ENCODE peak calls at places on chromosomes 3 and 15, in nine cellular contexts. One of them, this sample, is unnamed.

GRCh38 chr3:53278667-53279066 is 22.8 kb upstream of the TKT start:
- DNase-seq in choroid plexus epithelial cell: no peak
- DNase-seq in esophagus squamous epithelium: no peak
- DNase-seq in WERI-Rb-1: no peak
- DNase-seq in lower leg skin: no peak
- DNase-seq in astrocyte of the spinal cord: no peak
- DNase-seq in right lobe of liver: no peak
- DNase-seq in CD8-positive, alpha-beta T cell: no peak
- DNase-seq in kidney: no peak
- DNase-seq in this sample: no peak

GRCh38 chr15:38308242-38308641 is 55.6 kb downstream of the SPRED1 start:
- DNase-seq in choroid plexus epithelial cell: no peak
- DNase-seq in esophagus squamous epithelium: no peak
- DNase-seq in kidney: no peak
- DNase-seq in astrocyte of the spinal cord: no peak
- DNase-seq in WERI-Rb-1: no peak
- DNase-seq in CD8-positive, alpha-beta T cell: no peak
- DNase-seq in right lobe of liver: no peak
- DNase-seq in lower leg skin: no peak
- DNase-seq in this sample: no peak

GRCh38 chr3:17130956-17131355 is 246.2 kb downstream of the PLCL2 start:
- DNase-seq in WERI-Rb-1: no peak
- DNase-seq in choroid plexus epithelial cell: no peak
- DNase-seq in CD8-positive, alpha-beta T cell: no peak
- DNase-seq in right lobe of liver: no peak
- DNase-seq in lower leg skin: peak; percentile 32
- DNase-seq in kidney: no peak
- DNase-seq in astrocyte of the spinal cord: no peak
- DNase-seq in esophagus squamous epithelium: no peak
- DNase-seq in this sample: peak; percentile 43

GRCh38 chr3:46270474-46270873 is 28.2 kb downstream of the CCR3 start:
- DNase-seq in lower leg skin: no peak
- DNase-seq in kidney: no peak
- DNase-seq in right lobe of liver: no peak
- DNase-seq in WERI-Rb-1: no peak
- DNase-seq in CD8-positive, alpha-beta T cell: no peak
- DNase-seq in choroid plexus epithelial cell: no peak
- DNase-seq in astrocyte of the spinal cord: no peak
- DNase-seq in esophagus squamous epithelium: no peak
- DNase-seq in this sample: no peak

GRCh38 chr3:150074697-150075416 is 104.2 kb upstream of the PFN2 start:
- DNase-seq in astrocyte of the spinal cord: no peak
- DNase-seq in lower leg skin: no peak
- DNase-seq in choroid plexus epithelial cell: no peak
- DNase-seq in esophagus squamous epithelium: no peak
- DNase-seq in right lobe of liver: no peak
- DNase-seq in kidney: no peak
- DNase-seq in WERI-Rb-1: no peak
- DNase-seq in CD8-positive, alpha-beta T cell: no peak
- DNase-seq in this sample: no peak

GRCh38 chr15:47773163-47773562 is 55.9 kb downstream of the SEMA6D start:
- DNase-seq in right lobe of liver: no peak
- DNase-seq in lower leg skin: no peak
- DNase-seq in CD8-positive, alpha-beta T cell: no peak
- DNase-seq in WERI-Rb-1: no peak
- DNase-seq in esophagus squamous epithelium: no peak
- DNase-seq in kidney: no peak
- DNase-seq in astrocyte of the spinal cord: no peak
- DNase-seq in choroid plexus epithelial cell: no peak
- DNase-seq in this sample: no peak

GRCh38 chr3:67715911-67716310 is 61.5 kb upstream of the SUCLG2 start:
- DNase-seq in lower leg skin: no peak
- DNase-seq in kidney: no peak
- DNase-seq in astrocyte of the spinal cord: no peak
- DNase-seq in CD8-positive, alpha-beta T cell: no peak
- DNase-seq in right lobe of liver: no peak
- DNase-seq in choroid plexus epithelial cell: no peak
- DNase-seq in WERI-Rb-1: no peak
- DNase-seq in esophagus squamous epithelium: no peak
- DNase-seq in this sample: no peak

GRCh38 chr15:68304611-68305337 is 27.2 kb downstream of the FEM1B start:
- DNase-seq in lower leg skin: peak; percentile 80
- DNase-seq in WERI-Rb-1: peak; percentile 40
- DNase-seq in kidney: no peak
- DNase-seq in esophagus squamous epithelium: no peak
- DNase-seq in astrocyte of the spinal cord: no peak
- DNase-seq in choroid plexus epithelial cell: no peak
- DNase-seq in CD8-positive, alpha-beta T cell: no peak
- DNase-seq in right lobe of liver: peak; percentile 37
- DNase-seq in this sample: peak; percentile 82

GRCh38 chr3:125602752-125603649 is 7.7 kb upstream of the OSBPL11 start:
- DNase-seq in astrocyte of the spinal cord: peak; percentile 54
- DNase-seq in esophagus squamous epithelium: no peak
- DNase-seq in choroid plexus epithelial cell: peak; percentile 46
- DNase-seq in CD8-positive, alpha-beta T cell: no peak
- DNase-seq in right lobe of liver: no peak
- DNase-seq in kidney: no peak
- DNase-seq in lower leg skin: peak; percentile 17
- DNase-seq in WERI-Rb-1: no peak
- DNase-seq in this sample: no peak

GRCh38 chr3:112377418-112378071 is 44.6 kb downstream of the CD200 start:
- DNase-seq in right lobe of liver: no peak
- DNase-seq in esophagus squamous epithelium: no peak
- DNase-seq in CD8-positive, alpha-beta T cell: no peak
- DNase-seq in WERI-Rb-1: no peak
- DNase-seq in lower leg skin: no peak
- DNase-seq in kidney: no peak
- DNase-seq in choroid plexus epithelial cell: peak; percentile 80
- DNase-seq in astrocyte of the spinal cord: peak; percentile 37
- DNase-seq in this sample: no peak

GRCh38 chr15:63488432-63488910 is 15.9 kb upstream of the USP3 start:
- DNase-seq in choroid plexus epithelial cell: no peak
- DNase-seq in lower leg skin: peak; percentile 60
- DNase-seq in WERI-Rb-1: no peak
- DNase-seq in CD8-positive, alpha-beta T cell: peak; percentile 46
- DNase-seq in astrocyte of the spinal cord: no peak
- DNase-seq in kidney: no peak
- DNase-seq in right lobe of liver: no peak
- DNase-seq in esophagus squamous epithelium: no peak
- DNase-seq in this sample: peak; percentile 52

GRCh38 chr3:156059950-156060501 is 60.4 kb upstream of the KCNAB1 start:
- DNase-seq in kidney: no peak
- DNase-seq in right lobe of liver: no peak
- DNase-seq in esophagus squamous epithelium: no peak
- DNase-seq in WERI-Rb-1: no peak
- DNase-seq in lower leg skin: no peak
- DNase-seq in choroid plexus epithelial cell: no peak
- DNase-seq in CD8-positive, alpha-beta T cell: no peak
- DNase-seq in astrocyte of the spinal cord: no peak
- DNase-seq in this sample: no peak

GRCh38 chr3:172253200-172253599 is 195.1 kb downstream of the GHSR start:
- DNase-seq in lower leg skin: no peak
- DNase-seq in choroid plexus epithelial cell: no peak
- DNase-seq in esophagus squamous epithelium: no peak
- DNase-seq in kidney: no peak
- DNase-seq in CD8-positive, alpha-beta T cell: no peak
- DNase-seq in astrocyte of the spinal cord: no peak
- DNase-seq in right lobe of liver: no peak
- DNase-seq in WERI-Rb-1: no peak
- DNase-seq in this sample: no peak

GRCh38 chr3:172251211-172251610 is 197.0 kb downstream of the GHSR start:
- DNase-seq in lower leg skin: no peak
- DNase-seq in choroid plexus epithelial cell: no peak
- DNase-seq in esophagus squamous epithelium: no peak
- DNase-seq in astrocyte of the spinal cord: no peak
- DNase-seq in kidney: no peak
- DNase-seq in right lobe of liver: no peak
- DNase-seq in WERI-Rb-1: no peak
- DNase-seq in CD8-positive, alpha-beta T cell: no peak
- DNase-seq in this sample: no peak

GRCh38 chr3:172247525-172248274 is 200.6 kb downstream of the GHSR start:
- DNase-seq in kidney: no peak
- DNase-seq in right lobe of liver: no peak
- DNase-seq in esophagus squamous epithelium: no peak
- DNase-seq in choroid plexus epithelial cell: no peak
- DNase-seq in lower leg skin: no peak
- DNase-seq in WERI-Rb-1: no peak
- DNase-seq in astrocyte of the spinal cord: no peak
- DNase-seq in CD8-positive, alpha-beta T cell: no peak
- DNase-seq in this sample: no peak

GRCh38 chr3:172246107-172246870 is 202.0 kb downstream of the GHSR start:
- DNase-seq in kidney: peak; percentile 80
- DNase-seq in lower leg skin: no peak
- DNase-seq in CD8-positive, alpha-beta T cell: no peak
- DNase-seq in choroid plexus epithelial cell: no peak
- DNase-seq in astrocyte of the spinal cord: no peak
- DNase-seq in esophagus squamous epithelium: no peak
- DNase-seq in WERI-Rb-1: no peak
- DNase-seq in right lobe of liver: peak; percentile 80
- DNase-seq in this sample: no peak

GRCh38 chr3:172249039-172249438 is 199.2 kb downstream of the GHSR start:
- DNase-seq in kidney: no peak
- DNase-seq in esophagus squamous epithelium: no peak
- DNase-seq in right lobe of liver: no peak
- DNase-seq in choroid plexus epithelial cell: peak; percentile 56
- DNase-seq in WERI-Rb-1: no peak
- DNase-seq in lower leg skin: no peak
- DNase-seq in astrocyte of the spinal cord: peak; percentile 62
- DNase-seq in CD8-positive, alpha-beta T cell: no peak
- DNase-seq in this sample: no peak
- TF ChIP-seq CTCF in kidney: no peak
- TF ChIP-seq CTCF in esophagus squamous epithelium: no peak
- TF ChIP-seq CTCF in right lobe of liver: no peak
- TF ChIP-seq CTCF in choroid plexus epithelial cell: no peak
- TF ChIP-seq CTCF in WERI-Rb-1: no peak
- TF ChIP-seq CTCF in lower leg skin: no peak
- TF ChIP-seq CTCF in astrocyte of the spinal cord: no peak
- TF ChIP-seq CTCF in CD8-positive, alpha-beta T cell: no peak
- TF ChIP-seq CTCF in this sample: no peak

DNA sequence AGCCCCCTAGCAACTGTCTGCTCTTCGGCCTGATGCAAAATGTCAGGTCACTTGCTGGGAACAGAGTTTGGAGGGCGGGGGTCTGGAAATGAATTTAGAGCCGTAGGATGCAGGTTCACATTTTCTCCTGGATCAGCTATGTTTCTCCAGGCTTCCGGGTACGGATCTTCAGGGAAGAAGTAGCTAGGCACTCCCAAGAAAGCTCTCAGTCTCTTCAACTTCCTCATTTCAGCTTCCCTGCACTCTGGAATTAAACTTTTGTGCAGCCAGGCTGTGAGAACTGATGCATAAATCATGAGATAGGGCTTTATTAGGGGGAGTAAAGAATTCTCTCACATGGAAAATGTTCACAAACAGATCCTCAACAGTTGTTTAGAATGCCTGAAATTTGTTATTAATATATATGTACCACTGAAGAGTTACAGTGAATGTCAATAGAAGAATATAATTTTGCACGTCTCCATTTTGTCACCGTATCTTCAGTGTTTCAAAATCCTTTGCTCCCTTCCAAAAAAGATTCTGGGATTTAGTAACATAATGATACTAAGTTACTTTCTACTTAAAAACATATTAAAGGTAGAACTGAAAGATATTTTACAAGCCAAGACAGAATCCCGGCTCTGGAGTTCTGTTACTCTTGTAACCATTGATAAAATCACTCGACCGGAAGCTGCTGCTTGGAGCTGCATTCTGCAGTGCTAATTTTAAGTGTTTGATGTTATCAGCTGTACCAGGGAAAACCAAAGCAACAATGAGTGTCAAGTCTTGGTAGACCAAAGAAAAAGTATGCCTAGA is 178.5 kb upstream of the P2RY1 start:
- DNase-seq in WERI-Rb-1: no peak
- DNase-seq in kidney: no peak
- DNase-seq in esophagus squamous epithelium: no peak
- DNase-seq in right lobe of liver: no peak
- DNase-seq in CD8-positive, alpha-beta T cell: no peak
- DNase-seq in choroid plexus epithelial cell: no peak
- DNase-seq in lower leg skin: no peak
- DNase-seq in astrocyte of the spinal cord: peak; percentile 5
- DNase-seq in this sample: no peak
- H3K4me3 ChIP-seq in WERI-Rb-1: no peak overlapping the region
- H3K4me3 ChIP-seq in kidney: peak overlapping the region; percentile 4
- H3K4me3 ChIP-seq in esophagus squamous epithelium: no peak overlapping the region
- H3K4me3 ChIP-seq in right lobe of liver: no peak overlapping the region
- H3K4me3 ChIP-seq in CD8-positive, alpha-beta T cell: no peak overlapping the region
- H3K4me3 ChIP-seq in choroid plexus epithelial cell: no peak overlapping the region
- H3K4me3 ChIP-seq in lower leg skin: no peak overlapping the region
- H3K4me3 ChIP-seq in astrocyte of the spinal cord: no peak overlapping the region
- H3K4me3 ChIP-seq in this sample: peak overlapping the region; percentile 5

GRCh38 chr15:100918034-100918689 is 995 bp upstream of the LRRK1 start:
- DNase-seq in right lobe of liver: peak; percentile 73
- DNase-seq in WERI-Rb-1: peak; percentile 81
- DNase-seq in CD8-positive, alpha-beta T cell: peak; percentile 72
- DNase-seq in lower leg skin: peak; percentile 96
- DNase-seq in esophagus squamous epithelium: no peak
- DNase-seq in astrocyte of the spinal cord: peak; percentile 61
- DNase-seq in kidney: peak; percentile 91
- DNase-seq in choroid plexus epithelial cell: peak; percentile 71
- DNase-seq in this sample: no peak

GRCh38 chr15:100918690-100919480 is at the start of gene LRRK1:
- DNase-seq in CD8-positive, alpha-beta T cell: no peak
- DNase-seq in right lobe of liver: peak; percentile 46
- DNase-seq in choroid plexus epithelial cell: peak; percentile 48
- DNase-seq in esophagus squamous epithelium: no peak
- DNase-seq in WERI-Rb-1: peak; percentile 26
- DNase-seq in kidney: no peak
- DNase-seq in lower leg skin: peak; percentile 87
- DNase-seq in astrocyte of the spinal cord: peak; percentile 57
- DNase-seq in this sample: no peak

GRCh38 chr15:100913961-100914360 is 5.2 kb upstream of the LRRK1 start:
- DNase-seq in WERI-Rb-1: no peak
- DNase-seq in lower leg skin: peak; percentile 60
- DNase-seq in CD8-positive, alpha-beta T cell: no peak
- DNase-seq in kidney: peak; percentile 67
- DNase-seq in esophagus squamous epithelium: no peak
- DNase-seq in astrocyte of the spinal cord: no peak
- DNase-seq in choroid plexus epithelial cell: no peak
- DNase-seq in right lobe of liver: peak; percentile 19
- DNase-seq in this sample: no peak

GRCh38 chr15:100911086-100911485 is 8.1 kb upstream of the LRRK1 start:
- DNase-seq in CD8-positive, alpha-beta T cell: no peak
- DNase-seq in kidney: peak; percentile 2
- DNase-seq in lower leg skin: no peak
- DNase-seq in right lobe of liver: no peak
- DNase-seq in choroid plexus epithelial cell: no peak
- DNase-seq in WERI-Rb-1: no peak
- DNase-seq in astrocyte of the spinal cord: no peak
- DNase-seq in esophagus squamous epithelium: no peak
- DNase-seq in this sample: no peak

GRCh38 chr15:100914876-100915275 is 4.3 kb upstream of the LRRK1 start:
- DNase-seq in esophagus squamous epithelium: no peak
- DNase-seq in right lobe of liver: peak; percentile 24
- DNase-seq in CD8-positive, alpha-beta T cell: no peak
- DNase-seq in astrocyte of the spinal cord: no peak
- DNase-seq in WERI-Rb-1: no peak
- DNase-seq in kidney: peak; percentile 4
- DNase-seq in choroid plexus epithelial cell: peak; percentile 31
- DNase-seq in lower leg skin: peak; percentile 53
- DNase-seq in this sample: no peak
- TF ChIP-seq CTCF in esophagus squamous epithelium: no peak
- TF ChIP-seq CTCF in right lobe of liver: no peak
- TF ChIP-seq CTCF in CD8-positive, alpha-beta T cell: no peak
- TF ChIP-seq CTCF in astrocyte of the spinal cord: peak; percentile 7
- TF ChIP-seq CTCF in WERI-Rb-1: peak; percentile 36
- TF ChIP-seq CTCF in kidney: no peak
- TF ChIP-seq CTCF in choroid plexus epithelial cell: peak; percentile 35
- TF ChIP-seq CTCF in lower leg skin: no peak
- TF ChIP-seq CTCF in this sample: no peak

GRCh38 chr3:128166971-128167453 is 13.7 kb downstream of the EEFSEC start:
- DNase-seq in esophagus squamous epithelium: no peak
- DNase-seq in choroid plexus epithelial cell: no peak
- DNase-seq in astrocyte of the spinal cord: no peak
- DNase-seq in lower leg skin: peak; percentile 15
- DNase-seq in CD8-positive, alpha-beta T cell: no peak
- DNase-seq in right lobe of liver: no peak
- DNase-seq in WERI-Rb-1: no peak
- DNase-seq in kidney: no peak
- DNase-seq in this sample: no peak
- H3K4me3 ChIP-seq in esophagus squamous epithelium: no peak overlapping the region
- H3K4me3 ChIP-seq in choroid plexus epithelial cell: no peak overlapping the region
- H3K4me3 ChIP-seq in astrocyte of the spinal cord: no peak overlapping the region
- H3K4me3 ChIP-seq in lower leg skin: no peak overlapping the region
- H3K4me3 ChIP-seq in CD8-positive, alpha-beta T cell: no peak overlapping the region
- H3K4me3 ChIP-seq in right lobe of liver: no peak overlapping the region
- H3K4me3 ChIP-seq in WERI-Rb-1: no peak overlapping the region
- H3K4me3 ChIP-seq in kidney: no peak overlapping the region
- H3K4me3 ChIP-seq in this sample: no peak overlapping the region